ENCODE peak calls at places on chromosomes 7 and 10, in ten cellular contexts. One of them, this sample, is unnamed.

GRCh38 chr10:27536437-27536836 is 32.3 kb downstream of the RAB18 start:
- DNase-seq in activated CD8-positive, alpha-beta memory T cell treated with anti-CD3 and anti-CD28 coated beads, Interleukin-2, amount 50 U/mL, for 4 hours: no peak
- DNase-seq in activated CD4-positive, alpha-beta T cell treated with anti-CD3 and anti-CD28 coated beads for 24 hours: no peak
- DNase-seq in naive thymus-derived CD8-positive, alpha-beta T cell: no peak
- DNase-seq in DND-41: no peak
- DNase-seq in GM04503: no peak
- DNase-seq in OCI-LY7: no peak
- DNase-seq in DMS153: no peak
- DNase-seq in cardiac fibroblast: no peak
- DNase-seq in GM03348: no peak
- DNase-seq in this sample: no peak

GRCh38 chr10:61189912-61190311 is 245.9 kb upstream of the RHOBTB1 start:
- DNase-seq in GM04503: no peak
- DNase-seq in GM03348: no peak
- DNase-seq in activated CD8-positive, alpha-beta memory T cell treated with anti-CD3 and anti-CD28 coated beads, Interleukin-2, amount 50 U/mL, for 4 hours: no peak
- DNase-seq in activated CD4-positive, alpha-beta T cell treated with anti-CD3 and anti-CD28 coated beads for 24 hours: no peak
- DNase-seq in DND-41: no peak
- DNase-seq in OCI-LY7: no peak
- DNase-seq in DMS153: no peak
- DNase-seq in naive thymus-derived CD8-positive, alpha-beta T cell: no peak
- DNase-seq in cardiac fibroblast: no peak
- DNase-seq in this sample: no peak

GRCh38 chr7:27165089-27165654 is at the start of gene HOXA9:
- DNase-seq in GM04503: peak; percentile 87
- DNase-seq in naive thymus-derived CD8-positive, alpha-beta T cell: no peak
- DNase-seq in activated CD4-positive, alpha-beta T cell treated with anti-CD3 and anti-CD28 coated beads for 24 hours: no peak
- DNase-seq in cardiac fibroblast: no peak
- DNase-seq in GM03348: peak; percentile 91
- DNase-seq in DMS153: no peak
- DNase-seq in DND-41: no peak
- DNase-seq in activated CD8-positive, alpha-beta memory T cell treated with anti-CD3 and anti-CD28 coated beads, Interleukin-2, amount 50 U/mL, for 4 hours: peak; percentile 15
- DNase-seq in OCI-LY7: no peak
- DNase-seq in this sample: no peak

GRCh38 chr10:102451105-102451969 is at the start of gene C10orf95:
- DNase-seq in naive thymus-derived CD8-positive, alpha-beta T cell: no peak
- DNase-seq in DMS153: no peak
- DNase-seq in GM03348: no peak
- DNase-seq in OCI-LY7: no peak
- DNase-seq in activated CD8-positive, alpha-beta memory T cell treated with anti-CD3 and anti-CD28 coated beads, Interleukin-2, amount 50 U/mL, for 4 hours: no peak
- DNase-seq in GM04503: no peak
- DNase-seq in cardiac fibroblast: no peak
- DNase-seq in DND-41: no peak
- DNase-seq in activated CD4-positive, alpha-beta T cell treated with anti-CD3 and anti-CD28 coated beads for 24 hours: no peak
- DNase-seq in this sample: no peak

GRCh38 chr7:122143376-122143750 is 686 bp downstream of the AASS start:
- DNase-seq in naive thymus-derived CD8-positive, alpha-beta T cell: no peak
- DNase-seq in GM04503: no peak
- DNase-seq in DMS153: no peak
- DNase-seq in cardiac fibroblast: peak; percentile 34
- DNase-seq in DND-41: no peak
- DNase-seq in activated CD8-positive, alpha-beta memory T cell treated with anti-CD3 and anti-CD28 coated beads, Interleukin-2, amount 50 U/mL, for 4 hours: peak; percentile 16
- DNase-seq in OCI-LY7: no peak
- DNase-seq in GM03348: peak; percentile 36
- DNase-seq in activated CD4-positive, alpha-beta T cell treated with anti-CD3 and anti-CD28 coated beads for 24 hours: no peak
- DNase-seq in this sample: peak; percentile 20

GRCh38 chr7:151485006-151485732 is 34.5 kb downstream of the RHEB start:
- DNase-seq in DND-41: no peak
- DNase-seq in GM03348: peak; percentile 77
- DNase-seq in DMS153: no peak
- DNase-seq in activated CD8-positive, alpha-beta memory T cell treated with anti-CD3 and anti-CD28 coated beads, Interleukin-2, amount 50 U/mL, for 4 hours: no peak
- DNase-seq in cardiac fibroblast: peak; percentile 87
- DNase-seq in GM04503: peak; percentile 33
- DNase-seq in OCI-LY7: no peak
- DNase-seq in activated CD4-positive, alpha-beta T cell treated with anti-CD3 and anti-CD28 coated beads for 24 hours: no peak
- DNase-seq in naive thymus-derived CD8-positive, alpha-beta T cell: no peak
- DNase-seq in this sample: no peak

GRCh38 chr10:24844742-24845141 is 107.7 kb downstream of the PRTFDC1 start:
- DNase-seq in DND-41: peak; percentile 41
- DNase-seq in GM03348: no peak
- DNase-seq in DMS153: no peak
- DNase-seq in activated CD4-positive, alpha-beta T cell treated with anti-CD3 and anti-CD28 coated beads for 24 hours: no peak
- DNase-seq in cardiac fibroblast: no peak
- DNase-seq in activated CD8-positive, alpha-beta memory T cell treated with anti-CD3 and anti-CD28 coated beads, Interleukin-2, amount 50 U/mL, for 4 hours: no peak
- DNase-seq in naive thymus-derived CD8-positive, alpha-beta T cell: no peak
- DNase-seq in OCI-LY7: no peak
- DNase-seq in GM04503: no peak
- DNase-seq in this sample: no peak

GRCh38 chr7:15358112-15358511 is 203.7 kb downstream of the AGMO start:
- DNase-seq in naive thymus-derived CD8-positive, alpha-beta T cell: no peak
- DNase-seq in OCI-LY7: no peak
- DNase-seq in GM03348: no peak
- DNase-seq in activated CD8-positive, alpha-beta memory T cell treated with anti-CD3 and anti-CD28 coated beads, Interleukin-2, amount 50 U/mL, for 4 hours: no peak
- DNase-seq in cardiac fibroblast: no peak
- DNase-seq in activated CD4-positive, alpha-beta T cell treated with anti-CD3 and anti-CD28 coated beads for 24 hours: no peak
- DNase-seq in GM04503: no peak
- DNase-seq in DMS153: no peak
- DNase-seq in DND-41: no peak
- DNase-seq in this sample: no peak

GRCh38 chr7:18276380-18276779 is 219.2 kb upstream of the HDAC9 start:
- DNase-seq in cardiac fibroblast: no peak
- DNase-seq in DMS153: no peak
- DNase-seq in OCI-LY7: no peak
- DNase-seq in DND-41: no peak
- DNase-seq in activated CD8-positive, alpha-beta memory T cell treated with anti-CD3 and anti-CD28 coated beads, Interleukin-2, amount 50 U/mL, for 4 hours: no peak
- DNase-seq in GM03348: no peak
- DNase-seq in naive thymus-derived CD8-positive, alpha-beta T cell: no peak
- DNase-seq in GM04503: no peak
- DNase-seq in activated CD4-positive, alpha-beta T cell treated with anti-CD3 and anti-CD28 coated beads for 24 hours: no peak
- DNase-seq in this sample: no peak

GRCh38 chr10:42975558-42976352 is 101.1 kb upstream of the RET start:
- DNase-seq in GM03348: no peak
- DNase-seq in DMS153: no peak
- DNase-seq in activated CD8-positive, alpha-beta memory T cell treated with anti-CD3 and anti-CD28 coated beads, Interleukin-2, amount 50 U/mL, for 4 hours: peak; percentile 9
- DNase-seq in GM04503: no peak
- DNase-seq in cardiac fibroblast: no peak
- DNase-seq in naive thymus-derived CD8-positive, alpha-beta T cell: peak; percentile 9
- DNase-seq in DND-41: no peak
- DNase-seq in OCI-LY7: peak; percentile 7
- DNase-seq in activated CD4-positive, alpha-beta T cell treated with anti-CD3 and anti-CD28 coated beads for 24 hours: no peak
- DNase-seq in this sample: no peak

GRCh38 chr7:83005410-83005809 is 157.3 kb downstream of the PCLO start:
- DNase-seq in DND-41: no peak
- DNase-seq in naive thymus-derived CD8-positive, alpha-beta T cell: no peak
- DNase-seq in GM04503: no peak
- DNase-seq in activated CD4-positive, alpha-beta T cell treated with anti-CD3 and anti-CD28 coated beads for 24 hours: no peak
- DNase-seq in GM03348: no peak
- DNase-seq in OCI-LY7: peak; percentile 31
- DNase-seq in DMS153: no peak
- DNase-seq in cardiac fibroblast: peak; percentile 3
- DNase-seq in activated CD8-positive, alpha-beta memory T cell treated with anti-CD3 and anti-CD28 coated beads, Interleukin-2, amount 50 U/mL, for 4 hours: no peak
- DNase-seq in this sample: no peak

GRCh38 chr7:78225534-78225933 is 427.0 kb downstream of the PHTF2 start:
- DNase-seq in GM03348: peak; percentile 30
- DNase-seq in naive thymus-derived CD8-positive, alpha-beta T cell: no peak
- DNase-seq in activated CD4-positive, alpha-beta T cell treated with anti-CD3 and anti-CD28 coated beads for 24 hours: no peak
- DNase-seq in OCI-LY7: no peak
- DNase-seq in activated CD8-positive, alpha-beta memory T cell treated with anti-CD3 and anti-CD28 coated beads, Interleukin-2, amount 50 U/mL, for 4 hours: no peak
- DNase-seq in DND-41: no peak
- DNase-seq in DMS153: no peak
- DNase-seq in GM04503: no peak
- DNase-seq in cardiac fibroblast: peak; percentile 36
- DNase-seq in this sample: no peak

GRCh38 chr10:11025978-11026377 is 8.3 kb downstream of the CELF2 start:
- DNase-seq in activated CD8-positive, alpha-beta memory T cell treated with anti-CD3 and anti-CD28 coated beads, Interleukin-2, amount 50 U/mL, for 4 hours: no peak
- DNase-seq in GM03348: no peak
- DNase-seq in DMS153: no peak
- DNase-seq in naive thymus-derived CD8-positive, alpha-beta T cell: no peak
- DNase-seq in GM04503: no peak
- DNase-seq in activated CD4-positive, alpha-beta T cell treated with anti-CD3 and anti-CD28 coated beads for 24 hours: no peak
- DNase-seq in OCI-LY7: no peak
- DNase-seq in cardiac fibroblast: no peak
- DNase-seq in DND-41: no peak
- DNase-seq in this sample: no peak